ENCODE peak calls at places on chromosomes 12 and 14, in nine cellular contexts. B is stimulated activated CD8-positive, alpha-beta memory T cell treated with anti-CD3 and anti-CD28 coated beads, Interleukin-12 subunit alpha, Interleukin-12 subunit beta, amount 100 ng/mL, for 1 hour; A is GM06990; G is astrocyte of the spinal cord; V is renal cortical epithelial cell; E is IMR-90; O is ELR; C is cerebellar nuclear complex; M is HuH-7. Y is an unnamed sample.

GRCh38 chr12:6955462-6956331 is 4.5 kb downstream of the PTPN6 start:
- DNase-seq in E (no peak), V (no peak), G (no peak), O (no peak), B (no peak), C (no peak), M (no peak), A (no peak), Y (no peak)

GRCh38 chr14:24701031-24701430 is 67.0 kb upstream of the GZMB start:
- DNase-seq in E (no peak), O (no peak), V (no peak), M (no peak), A (no peak), C (no peak), B (no peak), G (no peak), Y (no peak)

GRCh38 chr12:64669270-64669842 is 59.1 kb downstream of the RASSF3 start:
- DNase-seq in V (peak; percentile 63), M (no peak), O (no peak), E (peak; percentile 11), B (peak; percentile 23), G (peak; percentile 16), C (no peak), A (peak; percentile 68), Y (no peak)

GRCh38 chr12:47152095-47152494 is 72.3 kb upstream of the AMIGO2 start:
- DNase-seq in O (no peak), M (no peak), C (no peak), G (no peak), B (no peak), A (no peak), V (no peak), E (no peak), Y (no peak)

GRCh38 chr12:11702959-11703358 is 53.5 kb downstream of the ETV6 start:
- DNase-seq in E (no peak), V (no peak), C (no peak), O (no peak), G (no peak), B (no peak), A (peak; percentile 60), M (no peak), Y (no peak)

GRCh38 chr12:63876980-63877379 is 32.5 kb downstream of the SRGAP1 start:
- DNase-seq in A (no peak), G (no peak), C (no peak), E (no peak), B (no peak), O (no peak), V (no peak), M (no peak), Y (no peak)

GRCh38 chr14:24659916-24660570 is 26.1 kb upstream of the GZMB start:
- DNase-seq in V (no peak), C (no peak), B (no peak), M (no peak), E (no peak), A (no peak), O (no peak), G (no peak), Y (no peak)

GRCh38 chr12:31466768-31467167 is 124.2 kb downstream of the DENND5B start:
- DNase-seq in G (peak; percentile 15), V (peak; percentile 56), A (no peak), O (peak; percentile 67), C (no peak), E (peak; percentile 37), M (no peak), B (no peak), Y (no peak)

GRCh38 chr12:68559984-68560822 is 50.5 kb upstream of the RAP1B start:
- DNase-seq in E (peak; percentile 20), M (no peak), C (no peak), O (no peak), A (no peak), B (no peak), V (no peak), G (no peak), Y (no peak)

GRCh38 chr12:123908884-123909807 is 63.5 kb downstream of the CCDC92 start:
- DNase-seq in A (no peak), O (no peak), G (no peak), M (no peak), V (no peak), B (no peak), E (no peak), C (no peak), Y (peak; percentile 44)

Y was measured in NCI-H774.